ENCODE peak calls at places on chromosomes 13 and 19, in nine cellular contexts. L is activated CD4-positive, CD25-positive, alpha-beta regulatory T cell; Q is stimulated activated naive CD8-positive, alpha-beta T cell treated with anti-CD3 and anti-CD28 coated beads, Interleukin-15, Interleukin-2, amounts not matched to agents 100 U/mL and 50 U/mL, for 24 hours; J is cardiac fibroblast; K is anterior cingulate cortex; W is mesendoderm; I is NCI-H1092; A is EL; R is RPMI8226. U is an unnamed sample.

GRCh38 chr19:4652075-4652474 is 12.8 kb downstream of the TNFAIP8L1 start:
- DNase-seq in L (no peak), Q (no peak), J (no peak), K (no peak), W (no peak), I (no peak), A (no peak), R (no peak), U (no peak)

GRCh38 chr19:15466851-15467733 is 2.7 kb upstream of the RASAL3 start:
- DNase-seq in L (no peak), Q (peak), J (peak), K (no peak), W (no peak), I (no peak), A (peak), R (peak), U (peak)

GRCh38 chr13:75907044-75907443 is 270.9 kb downstream of the LMO7 start:
- DNase-seq in L (no peak), Q (no peak), J (no peak), K (no peak), W (peak), I (no peak), A (no peak), R (no peak), U (no peak)

GRCh38 chr19:20482721-20483120 is 82.9 kb downstream of the ZNF737 start:
- DNase-seq in L (peak), Q (no peak), J (no peak), K (no peak), W (peak), I (no peak), A (no peak), R (no peak), U (no peak)

GRCh38 chr13:86002921-86003488 is 203.8 kb upstream of the SLITRK6 start:
- DNase-seq in L (no peak), Q (no peak), J (no peak), K (no peak), W (no peak), I (peak), A (no peak), R (no peak), U (no peak)

GRCh38 chr19:56104423-56104822 is 16.7 kb downstream of the ZNF787 start:
- DNase-seq in L (no peak), Q (no peak), J (no peak), K (no peak), W (no peak), I (no peak), A (no peak), R (no peak), U (no peak)

GRCh38 chr13:37383066-37383465 is 215.5 kb downstream of the POSTN start:
- DNase-seq in L (no peak), Q (no peak), J (no peak), K (no peak), W (no peak), I (no peak), A (peak), R (no peak), U (no peak)

GRCh38 chr13:59501004-59501403 is 662.7 kb downstream of the DIAPH3 start:
- DNase-seq in L (no peak), Q (no peak), J (no peak), K (no peak), W (no peak), I (no peak), A (no peak), R (no peak), U (no peak)

GRCh38 chr19:58538257-58539168 is 5.4 kb upstream of the TRIM28 start:
- DNase-seq in L (no peak), Q (peak), J (peak), K (no peak), W (peak), I (no peak), A (no peak), R (peak), U (no peak)

GRCh38 chr19:39413903-39414608 is 1.6 kb downstream of the PLEKHG2 start:
- DNase-seq in L (no peak), Q (no peak), J (peak), K (no peak), W (peak), I (no peak), A (no peak), R (no peak), U (no peak)

GRCh38 chr19:2888739-2889224 is 11.9 kb upstream of the ZNF57 start:
- DNase-seq in L (peak), Q (peak), J (no peak), K (peak), W (no peak), I (peak), A (no peak), R (peak), U (no peak)

GRCh38 chr13:111269508-111269907 is 50.9 kb upstream of the TEX29 start:
- DNase-seq in L (no peak), Q (no peak), J (no peak), K (no peak), W (peak), I (no peak), A (no peak), R (no peak), U (no peak)

GRCh38 chr13:46804391-46804815 is 7.4 kb upstream of the ESD start:
- DNase-seq in L (no peak), Q (no peak), J (peak), K (no peak), W (peak), I (no peak), A (peak), R (no peak), U (no peak)

GRCh38 chr13:54029720-54030119 is 1001.1 kb downstream of the OLFM4 start:
- DNase-seq in L (no peak), Q (no peak), J (no peak), K (no peak), W (peak), I (no peak), A (no peak), R (no peak), U (peak)

GRCh38 chr13:109858319-109858718 is 71.9 kb upstream of the IRS2 start:
- DNase-seq in L (no peak), Q (no peak), J (no peak), K (no peak), W (no peak), I (no peak), A (no peak), R (no peak), U (no peak)